ENCODE peak calls at places on chromosomes 4 and X, in five cellular contexts. N is choroid plexus epithelial cell, G is GM12878, P is PC-3, Z is fibroblast of the aortic adventitia. T is an unnamed sample.

GRCh38 chr4:62004881-62005280 is 804.8 kb downstream of the ADGRL3 start:
- DNase-seq in N (no peak), G (no peak), P (no peak), Z (no peak), T (no peak)

GRCh38 chrX:3576886-3577516 is 136.4 kb downstream of the PRKX start:
- DNase-seq in N (peak; percentile 50), P (no peak), Z (peak; percentile 85), G (no peak), T (no peak)

GRCh38 chr4:185142563-185142910 is 529 bp upstream of the SLC25A4 start:
- DNase-seq in P (no peak), G (no peak), Z (no peak), N (no peak), T (no peak)

GRCh38 chr4:98261291-98262271 is at the start of gene RAP1GDS1:
- DNase-seq in N (peak; percentile 78), G (no peak), P (peak; percentile 52), Z (peak; percentile 69), T (no peak)

GRCh38 chrX:2536974-2537373 is 36.2 kb upstream of the DHRSX start:
- DNase-seq in Z (no peak), P (no peak), N (no peak), G (no peak), T (no peak)

GRCh38 chr4:121784401-121784800 is 16.7 kb upstream of the EXOSC9 start:
- DNase-seq in G (no peak), P (no peak), N (no peak), Z (no peak), T (no peak)

GRCh38 chr4:185213829-185214228 is 4.4 kb downstream of the SNX25 start:
- DNase-seq in G (peak; percentile 80), N (no peak), P (no peak), Z (no peak), T (peak; percentile 77)

GRCh38 chrX:45508459-45508858 is 307.8 kb upstream of the DIPK2B start:
- DNase-seq in Z (peak; percentile 63), N (no peak), P (peak; percentile 72), G (no peak), T (no peak)

GRCh38 chr4:93897559-93897958 is 69.0 kb downstream of the ATOH1 start:
- DNase-seq in Z (no peak), N (peak; percentile 11), P (peak; percentile 42), G (no peak), T (peak; percentile 18)

GRCh38 chrX:51456814-51457213 is 39.6 kb downstream of the NUDT11 start:
- DNase-seq in G (no peak), Z (peak; percentile 1), N (peak; percentile 8), P (peak; percentile 40), T (no peak)

GRCh38 chr4:113116414-113117345 is 67.2 kb downstream of the ANK2 start:
- DNase-seq in N (no peak), G (no peak), P (no peak), Z (no peak), T (no peak)

GRCh38 chrX:47831788-47832187 is 4.9 kb upstream of the ZNF81 start:
- DNase-seq in Z (peak; percentile 36), N (peak; percentile 41), G (no peak), P (peak; percentile 73), T (peak; percentile 54)

GRCh38 chrX:8971116-8971515 is 62.8 kb downstream of the FAM9B start:
- DNase-seq in Z (peak; percentile 68), N (peak; percentile 77), G (no peak), P (peak; percentile 79), T (peak; percentile 12)

GRCh38 chrX:134246282-134246681 is 9.3 kb downstream of the CCDC160 start:
- DNase-seq in G (no peak), Z (no peak), N (peak; percentile 30), P (peak; percentile 34), T (no peak)

GRCh38 chr4:153643406-153644016 is 40.6 kb upstream of the TLR2 start:
- DNase-seq in P (peak; percentile 60), G (peak; percentile 50), N (peak; percentile 75), Z (peak; percentile 35), T (peak; percentile 76)

GRCh38 chrX:133215747-133216146 is 2.4 kb downstream of the TFDP3 start:
- DNase-seq in Z (no peak), G (no peak), N (peak; percentile 42), P (peak; percentile 53), T (no peak)

GRCh38 chrX:11188664-11189063 is 77.5 kb downstream of the HCCS start:
- DNase-seq in P (peak; percentile 85), G (no peak), Z (peak; percentile 1), N (peak; percentile 15), T (no peak)

GRCh38 chr4:801436-802124 is 24.3 kb downstream of the CPLX1 start:
- DNase-seq in P (no peak), Z (no peak), N (no peak), G (no peak), T (no peak)

GRCh38 chr4:61693520-61693919 is 493.4 kb downstream of the ADGRL3 start:
- DNase-seq in G (no peak), Z (no peak), N (no peak), P (no peak), T (no peak)

GRCh38 chr4:158572608-158573007 is 50.9 kb downstream of the RXFP1 start:
- DNase-seq in N (no peak), P (no peak), Z (no peak), G (no peak), T (no peak)

GRCh38 chr4:24611575-24611974 is 27.2 kb upstream of the DHX15 start:
- DNase-seq in P (no peak), G (no peak), N (no peak), Z (peak; percentile 7), T (no peak)

GRCh38 chrX:153969904-153970397 is 1.7 kb downstream of the HCFC1 start:
- DNase-seq in N (peak; percentile 44), P (peak; percentile 10), Z (peak; percentile 35), G (no peak), T (no peak)

GRCh38 chr4:10184051-10184450 is 67.5 kb upstream of the WDR1 start:
- DNase-seq in Z (peak; percentile 82), G (no peak), P (no peak), N (peak; percentile 42), T (no peak)

GRCh38 chrX:1618689-1619088 is 3.8 kb downstream of the ASMT start:
- DNase-seq in G (no peak), Z (no peak), P (no peak), N (peak; percentile 24), T (no peak)

GRCh38 chr4:5932021-5932553 is 39.2 kb upstream of the CRMP1 start:
- DNase-seq in Z (no peak), G (no peak), N (no peak), P (no peak), T (no peak)

GRCh38 chr4:12118651-12119213 is 690.0 kb upstream of the HS3ST1 start:
- DNase-seq in Z (peak; percentile 79), N (no peak), G (no peak), P (no peak), T (no peak)

GRCh38 chr4:13705521-13706035 is 78.1 kb upstream of the BOD1L1 start:
- DNase-seq in N (no peak), P (peak; percentile 64), G (no peak), Z (no peak), T (no peak)

GRCh38 chr4:144575181-144575580 is 70.8 kb upstream of the HHIP start:
- DNase-seq in G (no peak), P (peak; percentile 10), N (no peak), Z (peak; percentile 36), T (no peak)

GRCh38 chrX:112705726-112706125 is 26.0 kb upstream of the LHFPL1 start:
- DNase-seq in N (no peak), Z (no peak), P (no peak), G (no peak), T (no peak)

GRCh38 chr4:93827272-93827947 is 1.1 kb upstream of the ATOH1 start:
- DNase-seq in G (no peak), P (no peak), N (no peak), Z (no peak), T (peak; percentile 22)

GRCh38 chr4:150583287-150584197 is 1.6 kb downstream of the MAB21L2 start:
- DNase-seq in P (no peak), N (peak; percentile 47), G (no peak), Z (no peak), T (peak; percentile 9)
- TF ChIP-seq CTCF in P (no peak), N (no peak), G (no peak), Z (no peak), T (no peak)

DNA sequence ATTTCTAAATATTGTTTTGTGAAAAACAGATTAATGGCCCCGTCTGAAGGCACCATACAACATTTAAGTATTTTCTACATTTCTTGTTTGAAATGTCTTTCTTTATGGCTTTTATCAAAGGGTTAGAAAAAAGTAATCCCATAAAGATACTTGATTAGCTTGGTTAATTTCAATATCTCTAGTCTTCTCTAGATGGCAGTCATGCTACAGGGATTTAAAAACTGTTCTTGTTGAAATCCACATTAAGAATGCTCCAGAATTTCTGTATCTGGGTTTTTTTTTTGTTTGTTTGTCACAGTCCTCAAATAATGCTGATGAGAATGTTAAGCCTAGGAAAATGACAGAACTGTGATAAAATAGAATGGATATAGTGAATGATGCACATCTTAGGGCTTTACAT is 109.0 kb upstream of the AADAT start:
- DNase-seq in N (peak; percentile 45), Z (no peak), P (peak; percentile 37), G (no peak), T (no peak)
- TF ChIP-seq CTCF in N (no peak), Z (no peak), P (peak; percentile 57), G (peak; percentile 6), T (no peak)

DNA sequence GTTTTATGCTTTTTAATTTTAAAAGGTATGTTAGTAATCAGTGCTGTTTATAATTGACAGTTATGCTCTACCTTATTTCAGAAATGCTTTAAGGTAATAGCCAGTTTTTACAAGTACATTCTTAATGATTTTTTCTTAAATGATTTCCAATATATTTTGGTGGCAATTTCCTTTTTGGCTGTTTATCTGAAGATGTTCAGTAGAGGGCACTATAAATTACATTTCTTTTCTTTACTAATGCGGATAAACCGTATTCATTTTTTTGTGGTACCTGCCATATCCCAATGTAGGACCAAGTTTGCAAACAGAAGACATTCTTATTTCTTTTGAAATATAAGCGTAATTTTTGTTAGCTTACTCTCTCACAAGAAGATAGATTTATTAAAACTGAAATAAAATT is 65.4 kb downstream of the CCKAR start:
- DNase-seq in Z (no peak), G (no peak), P (no peak), N (peak; percentile 17), T (no peak)
- TF ChIP-seq CTCF in Z (no peak), G (no peak), P (peak; percentile 52), N (peak; percentile 31), T (no peak)

GRCh38 chr4:73415807-73416238 is 11.7 kb downstream of the ALB start:
- DNase-seq in Z (peak; percentile 4), G (no peak), P (no peak), N (no peak), T (no peak)

GRCh38 chr4:73414936-73415271 is 10.8 kb downstream of the ALB start:
- DNase-seq in G (no peak), Z (no peak), N (no peak), P (no peak), T (no peak)

GRCh38 chr4:73410916-73411730 is 7.0 kb downstream of the ALB start:
- DNase-seq in N (no peak), P (no peak), G (no peak), Z (no peak), T (no peak)

GRCh38 chr4:73411731-73412414 is 7.8 kb downstream of the ALB start:
- DNase-seq in Z (no peak), N (no peak), P (no peak), G (no peak), T (no peak)

DNA sequence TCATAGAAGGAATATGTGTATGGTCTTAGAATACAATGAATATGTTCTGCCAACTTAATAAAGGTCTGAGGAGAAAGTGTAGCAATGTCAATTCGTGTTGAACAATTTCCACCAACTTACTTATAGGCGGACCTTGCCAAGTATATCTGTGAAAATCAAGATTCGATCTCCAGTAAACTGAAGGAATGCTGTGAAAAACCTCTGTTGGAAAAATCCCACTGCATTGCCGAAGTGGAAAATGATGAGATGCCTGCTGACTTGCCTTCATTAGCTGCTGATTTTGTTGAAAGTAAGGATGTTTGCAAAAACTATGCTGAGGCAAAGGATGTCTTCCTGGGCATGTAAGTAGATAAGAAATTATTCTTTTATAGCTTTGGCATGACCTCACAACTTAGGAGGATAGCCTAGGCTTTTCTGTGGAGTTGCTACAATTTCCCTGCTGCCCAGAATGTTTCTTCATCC is 9.2 kb downstream of the ALB start:
- DNase-seq in N (no peak), P (no peak), Z (no peak), G (no peak), T (no peak)
- TF ChIP-seq CTCF in N (no peak), P (no peak), Z (no peak), G (no peak), T (no peak)